ENCODE peak calls at places on chromosome 1, in seven cellular contexts. F is MCF 10A, V is fibroblast of villous mesenchyme, Z is WTC11, Y is cardiac fibroblast, C is mesothelial cell of epicardium, U is brain microvascular endothelial cell. N is an unnamed sample.

GRCh38 chr1:234515411-234515810 is 36.4 kb upstream of the TARBP1 start:
- DNase-seq in F (peak; percentile 61), V (peak; percentile 56), Z (no peak), Y (peak; percentile 55), C (no peak), U (peak; percentile 27), N (no peak)

GRCh38 chr1:200892958-200893357 is 1.7 kb upstream of the INAVA start:
- DNase-seq in F (no peak), V (no peak), Z (no peak), Y (no peak), C (no peak), U (no peak), N (no peak)

GRCh38 chr1:67830928-67831596 is 2.2 kb downstream of the GNG12 start:
- DNase-seq in F (no peak), V (peak; percentile 44), Z (no peak), Y (no peak), C (no peak), U (no peak), N (no peak)

GRCh38 chr1:183807549-183808168 is 2.7 kb downstream of the RGL1 start:
- DNase-seq in F (peak; percentile 34), V (peak; percentile 51), Z (no peak), Y (no peak), C (no peak), U (peak; percentile 54), N (no peak)

GRCh38 chr1:156912861-156913808 is 7.3 kb upstream of the LRRC71 start:
- DNase-seq in F (no peak), V (no peak), Z (peak; percentile 58), Y (no peak), C (no peak), U (no peak), N (no peak)

GRCh38 chr1:229882621-229883020 is 184.4 kb upstream of the GALNT2 start:
- DNase-seq in F (no peak), V (no peak), Z (no peak), Y (no peak), C (peak; percentile 16), U (no peak), N (no peak)

GRCh38 chr1:59025898-59026426 is 242.1 kb upstream of the JUN start:
- DNase-seq in F (no peak), V (no peak), Z (no peak), Y (no peak), C (no peak), U (no peak), N (no peak)

GRCh38 chr1:35477870-35478269 is 79.3 kb downstream of the KIAA0319L start:
- DNase-seq in F (no peak), V (no peak), Z (no peak), Y (no peak), C (no peak), U (no peak), N (no peak)

GRCh38 chr1:200150721-200151120 is 123.2 kb downstream of the NR5A2 start:
- DNase-seq in F (peak; percentile 90), V (peak; percentile 65), Z (no peak), Y (peak; percentile 59), C (no peak), U (peak; percentile 26), N (no peak)

GRCh38 chr1:174742805-174743653 is 256.7 kb upstream of the CACYBP start:
- DNase-seq in F (no peak), V (no peak), Z (no peak), Y (no peak), C (no peak), U (peak; percentile 57), N (no peak)

GRCh38 chr1:5423109-5423508 is 569.1 kb downstream of the NPHP4 start:
- DNase-seq in F (peak; percentile 51), V (no peak), Z (no peak), Y (no peak), C (peak; percentile 75), U (no peak), N (no peak)

GRCh38 chr1:164765557-164765956 is 206.6 kb downstream of the PBX1 start:
- DNase-seq in F (peak; percentile 59), V (peak; percentile 84), Z (no peak), Y (peak; percentile 82), C (no peak), U (peak; percentile 86), N (peak; percentile 58)

GRCh38 chr1:182677393-182678098 is 6.8 kb downstream of the RGS8 start:
- DNase-seq in F (no peak), V (no peak), Z (no peak), Y (no peak), C (no peak), U (no peak), N (no peak)

GRCh38 chr1:246110343-246111219 is 396.5 kb downstream of the SMYD3 start:
- DNase-seq in F (peak; percentile 85), V (peak; percentile 91), Z (no peak), Y (peak; percentile 10), C (no peak), U (peak; percentile 60), N (peak; percentile 10)

GRCh38 chr1:33295450-33296081 is 25.3 kb downstream of the A3GALT2 start:
- DNase-seq in F (peak; percentile 85), V (peak; percentile 78), Z (peak; percentile 95), Y (peak; percentile 83), C (peak; percentile 95), U (peak; percentile 77), N (peak; percentile 49)

GRCh38 chr1:221100196-221100950 is 221.1 kb downstream of the HLX start:
- DNase-seq in F (peak; percentile 70), V (peak; percentile 88), Z (no peak), Y (peak; percentile 81), C (no peak), U (peak; percentile 44), N (no peak)

GRCh38 chr1:26848947-26849774 is 13.8 kb upstream of the SFN start:
- DNase-seq in F (peak; percentile 96), V (peak; percentile 49), Z (no peak), Y (peak; percentile 71), C (no peak), U (peak; percentile 63), N (no peak)
- TF ChIP-seq CTCF in F (no peak), V (no peak), Z (no peak), Y (no peak), C (no peak), U (no peak), N (no peak)

GRCh38 chr1:87986154-87986914 is 657.7 kb downstream of the LMO4 start:
- DNase-seq in F (no peak), V (no peak), Z (no peak), Y (no peak), C (no peak), U (no peak), N (no peak)
- TF ChIP-seq CTCF in F (peak; percentile 16), V (no peak), Z (no peak), Y (no peak), C (no peak), U (no peak), N (no peak)

GRCh38 chr1:6585081-6585722 is 5.4 kb downstream of the ZBTB48 start:
- DNase-seq in F (no peak), V (no peak), Z (no peak), Y (no peak), C (no peak), U (no peak), N (no peak)

GRCh38 chr1:6585841-6586240 is 6.0 kb downstream of the ZBTB48 start:
- DNase-seq in F (no peak), V (no peak), Z (no peak), Y (no peak), C (no peak), U (no peak), N (no peak)

GRCh38 chr1:6586404-6586816 is 6.6 kb downstream of the ZBTB48 start:
- DNase-seq in F (no peak), V (no peak), Z (no peak), Y (no peak), C (no peak), U (no peak), N (no peak)

GRCh38 chr1:6582370-6582769 is 2.6 kb downstream of the ZBTB48 start:
- DNase-seq in F (no peak), V (no peak), Z (no peak), Y (no peak), C (no peak), U (no peak), N (no peak)

DNA sequence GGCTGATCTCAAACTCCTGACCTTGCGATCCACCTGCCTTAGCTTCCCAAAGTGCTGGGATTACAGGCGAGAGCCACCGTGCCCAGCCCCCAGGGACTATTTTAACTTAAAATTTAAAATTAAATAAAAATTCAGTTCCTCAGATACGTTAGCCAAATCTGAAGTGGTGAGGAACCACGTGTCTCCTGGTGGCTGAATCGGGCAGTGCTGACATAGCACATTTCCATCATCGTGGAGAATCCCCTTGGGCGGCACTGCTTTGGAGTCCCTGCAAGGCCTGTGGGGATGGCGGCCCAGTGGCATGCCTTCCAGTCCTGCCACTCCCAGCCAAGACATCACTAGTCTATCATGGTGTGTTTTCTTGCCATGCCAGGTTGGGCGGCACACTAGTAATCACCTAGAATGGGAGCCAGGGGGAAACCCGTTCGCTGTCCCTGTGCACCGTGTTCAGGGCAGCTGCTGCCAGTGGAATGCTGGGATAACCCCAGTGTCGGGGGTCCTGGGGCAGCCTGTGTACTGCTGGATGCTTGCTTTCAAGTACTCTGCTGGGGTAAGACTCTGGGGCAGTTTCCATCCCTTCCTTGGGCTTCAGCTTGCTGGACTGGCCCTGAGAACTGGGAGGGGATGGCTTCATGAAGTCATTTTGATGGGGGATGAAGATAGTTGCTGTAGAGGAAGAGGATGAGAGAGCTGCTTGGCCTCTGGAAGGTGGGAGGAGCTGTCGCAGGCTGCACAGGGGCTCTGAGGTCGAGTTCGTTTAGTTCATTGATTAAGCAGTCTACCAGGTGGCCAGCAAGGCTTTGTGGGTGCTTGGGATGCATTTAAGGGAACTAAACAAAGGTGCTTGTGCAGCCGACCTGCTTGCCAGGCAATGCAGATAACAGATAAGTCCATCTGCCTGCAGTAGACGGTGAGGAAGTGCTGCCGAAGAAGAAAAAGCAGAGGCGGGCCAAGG is 4.6 kb downstream of the ZBTB48 start:
- DNase-seq in F (no peak), V (no peak), Z (peak; percentile 33), Y (no peak), C (no peak), U (no peak), N (no peak)
- TF ChIP-seq CTCF in F (peak; percentile 19), V (peak; percentile 10), Z (no peak), Y (no peak), C (peak; percentile 67), U (peak; percentile 38), N (peak; percentile 21)

GRCh38 chr1:31714442-31715096 is 10.8 kb upstream of the COL16A1 start:
- DNase-seq in F (no peak), V (peak; percentile 91), Z (peak; percentile 78), Y (peak; percentile 74), C (peak; percentile 64), U (peak; percentile 43), N (no peak)
- TF ChIP-seq CTCF in F (no peak), V (peak; percentile 49), Z (no peak), Y (peak; percentile 52), C (no peak), U (peak; percentile 72), N (peak; percentile 51)

GRCh38 chr1:218259800-218260199 is 25.3 kb upstream of the RRP15 start:
- DNase-seq in F (peak; percentile 68), V (peak; percentile 3), Z (no peak), Y (no peak), C (no peak), U (no peak), N (no peak)
- TF ChIP-seq CTCF in F (peak; percentile 68), V (peak; percentile 35), Z (peak; percentile 41), Y (peak; percentile 25), C (no peak), U (peak; percentile 52), N (no peak)